ENCODE peak calls at places on chromosomes 7 and 10, in eight cellular contexts. E is T-helper 1 cell; H is Right ventricle myocardium superior; R is NCI-H748 treated with DMSO at 0.1 percent for 48 hours; J is H4; K is stimulated activated CD4-positive, alpha-beta T cell treated with anti-CD3 and anti-CD28 coated beads, Interleukin-1b, Interleukin-23, amount 100 ng/mL, for 24 hours; O is HFF-Myc; Y is heart left ventricle. A is an unnamed sample.

GRCh38 chr7:78165454-78165853 is 366.9 kb downstream of the PHTF2 start:
- DNase-seq in E (no peak), H (no peak), R (no peak), J (no peak), K (no peak), O (no peak), Y (no peak), A (no peak)

GRCh38 chr7:44973610-44974401 is 5.0 kb downstream of the MYO1G start:
- DNase-seq in E (peak; percentile 56), H (peak; percentile 70), R (no peak), J (no peak), K (no peak), O (no peak), Y (peak; percentile 60), A (peak; percentile 83)

GRCh38 chr10:124093076-124093773 is at the start of gene CHST15:
- DNase-seq in E (no peak), H (peak; percentile 53), R (no peak), J (peak; percentile 51), K (no peak), O (peak; percentile 3), Y (peak; percentile 50), A (peak; percentile 81)

GRCh38 chr7:39948932-39949928 is 826 bp upstream of the CDK13 start:
- DNase-seq in E (peak; percentile 96), H (peak; percentile 99), R (peak; percentile 97), J (peak; percentile 100), K (peak; percentile 98), O (peak; percentile 98), Y (peak; percentile 99), A (peak; percentile 99)

GRCh38 chr10:19719320-19719719 is 96.9 kb upstream of the PLXDC2 start:
- DNase-seq in E (no peak), H (no peak), R (no peak), J (peak; percentile 95), K (no peak), O (peak; percentile 91), Y (no peak), A (no peak)

GRCh38 chr10:118332948-118333710 is 9.0 kb downstream of the FAM204A start:
- DNase-seq in E (no peak), H (no peak), R (peak; percentile 61), J (no peak), K (no peak), O (no peak), Y (no peak), A (peak; percentile 54)

GRCh38 chr7:102953421-102953820 is 40.6 kb downstream of the LRRC17 start:
- DNase-seq in E (no peak), H (no peak), R (no peak), J (no peak), K (no peak), O (no peak), Y (no peak), A (no peak)

GRCh38 chr7:151680810-151681209 is 161.1 kb upstream of the RHEB start:
- DNase-seq in E (no peak), H (no peak), R (no peak), J (no peak), K (no peak), O (no peak), Y (no peak), A (no peak)

GRCh38 chr10:49273626-49274025 is 25.3 kb upstream of the C10orf71 start:
- DNase-seq in E (no peak), H (no peak), R (no peak), J (no peak), K (no peak), O (no peak), Y (no peak), A (no peak)

GRCh38 chr10:119290301-119291036 is 83.1 kb downstream of the GRK5 start:
- DNase-seq in E (no peak), H (no peak), R (no peak), J (no peak), K (no peak), O (no peak), Y (no peak), A (no peak)

GRCh38 chr7:127107601-127108007 is 145.1 kb downstream of the GRM8 start:
- DNase-seq in E (peak; percentile 13), H (no peak), R (no peak), J (peak; percentile 54), K (peak; percentile 4), O (peak; percentile 33), Y (no peak), A (peak; percentile 82)

GRCh38 chr10:61842755-61843497 is 58.6 kb upstream of the ARID5B start:
- DNase-seq in E (no peak), H (no peak), R (no peak), J (peak; percentile 16), K (no peak), O (no peak), Y (no peak), A (no peak)

GRCh38 chr10:63554666-63555065 is 33.5 kb downstream of the REEP3 start:
- DNase-seq in E (peak; percentile 2), H (no peak), R (no peak), J (peak; percentile 94), K (no peak), O (peak; percentile 74), Y (no peak), A (peak; percentile 3)

GRCh38 chr10:114403545-114404161 is 649 bp downstream of the AFAP1L2 start:
- DNase-seq in E (no peak), H (peak; percentile 58), R (no peak), J (no peak), K (no peak), O (no peak), Y (peak; percentile 57), A (peak; percentile 41)

GRCh38 chr7:44288811-44289340 is 36.5 kb downstream of the CAMK2B start:
- DNase-seq in E (no peak), H (peak; percentile 25), R (no peak), J (no peak), K (no peak), O (no peak), Y (peak; percentile 18), A (no peak)

GRCh38 chr10:61784354-61785131 is 117.0 kb upstream of the ARID5B start:
- DNase-seq in E (no peak), H (no peak), R (no peak), J (no peak), K (no peak), O (no peak), Y (no peak), A (no peak)

GRCh38 chr7:33836797-33837355 is 68.5 kb upstream of the BMPER start:
- DNase-seq in E (no peak), H (no peak), R (no peak), J (peak; percentile 58), K (no peak), O (no peak), Y (no peak), A (peak; percentile 15)

GRCh38 chr10:50635286-50635685 is 11.5 kb upstream of the SGMS1 start:
- DNase-seq in E (no peak), H (no peak), R (no peak), J (no peak), K (no peak), O (no peak), Y (no peak), A (no peak)

GRCh38 chr10:93553501-93554374 is 12.7 kb upstream of the FFAR4 start:
- DNase-seq in E (no peak), H (no peak), R (no peak), J (no peak), K (no peak), O (no peak), Y (no peak), A (no peak)

GRCh38 chr10:73366381-73367298 is 8.0 kb upstream of the CFAP70 start:
- DNase-seq in E (no peak), H (no peak), R (no peak), J (no peak), K (no peak), O (no peak), Y (no peak), A (no peak)

GRCh38 chr7:93043393-93043985 is 74.3 kb downstream of the SAMD9 start:
- DNase-seq in E (no peak), H (peak; percentile 48), R (no peak), J (peak; percentile 80), K (no peak), O (peak; percentile 49), Y (peak; percentile 34), A (no peak)

GRCh38 chr7:128940494-128941322 is 3.0 kb downstream of the IRF5 start:
- DNase-seq in E (no peak), H (peak; percentile 81), R (no peak), J (no peak), K (no peak), O (no peak), Y (peak; percentile 60), A (peak; percentile 96)

GRCh38 chr10:124092270-124093075 is 925 bp downstream of the CHST15 start:
- DNase-seq in E (no peak), H (peak; percentile 77), R (no peak), J (no peak), K (no peak), O (no peak), Y (peak; percentile 45), A (peak; percentile 82)

GRCh38 chr10:32244011-32244410 is 102.9 kb downstream of the EPC1 start:
- DNase-seq in E (no peak), H (no peak), R (no peak), J (no peak), K (no peak), O (no peak), Y (no peak), A (no peak)

GRCh38 chr7:66333443-66333842 is 128.3 kb downstream of the TPST1 start:
- DNase-seq in E (no peak), H (no peak), R (no peak), J (no peak), K (no peak), O (no peak), Y (no peak), A (no peak)

GRCh38 chr10:118844731-118845573 is 90.2 kb upstream of the CACUL1 start:
- DNase-seq in E (no peak), H (no peak), R (no peak), J (no peak), K (no peak), O (no peak), Y (no peak), A (no peak)

GRCh38 chr10:101676573-101676972 is 18.4 kb downstream of the FBXW4 start:
- DNase-seq in E (no peak), H (no peak), R (no peak), J (no peak), K (no peak), O (no peak), Y (no peak), A (no peak)

A was measured in RPMI8226.